ENCODE peak calls at places on chromosomes 16 and 17, in five cellular contexts. One of them, this sample, is unnamed.

GRCh38 chr17:81277938-81278693 is 17.0 kb downstream of the SLC38A10 start:
- DNase-seq in heart left ventricle: no peak
- DNase-seq in AG04450: no peak
- DNase-seq in upper lobe of left lung: no peak
- DNase-seq in CD4-positive, alpha-beta T cell: no peak
- DNase-seq in this sample: no peak

GRCh38 chr16:3456374-3456773 is 12.9 kb downstream of the NAA60 start:
- DNase-seq in heart left ventricle: no peak
- DNase-seq in CD4-positive, alpha-beta T cell: no peak
- DNase-seq in AG04450: no peak
- DNase-seq in upper lobe of left lung: no peak
- DNase-seq in this sample: no peak

GRCh38 chr16:22262460-22262859 is 34.7 kb upstream of the POLR3E start:
- DNase-seq in upper lobe of left lung: no peak
- DNase-seq in AG04450: no peak
- DNase-seq in heart left ventricle: no peak
- DNase-seq in CD4-positive, alpha-beta T cell: no peak
- DNase-seq in this sample: no peak

GRCh38 chr16:69523571-69523970 is 42.2 kb upstream of the NFAT5 start:
- DNase-seq in AG04450: no peak
- DNase-seq in heart left ventricle: no peak
- DNase-seq in upper lobe of left lung: no peak
- DNase-seq in CD4-positive, alpha-beta T cell: no peak
- DNase-seq in this sample: no peak

GRCh38 chr17:48236681-48237134 is 129.1 kb downstream of the SNX11 start:
- DNase-seq in AG04450: no peak
- DNase-seq in upper lobe of left lung: no peak
- DNase-seq in CD4-positive, alpha-beta T cell: no peak
- DNase-seq in heart left ventricle: no peak
- DNase-seq in this sample: no peak

GRCh38 chr17:45353047-45353446 is 36.2 kb upstream of the MAP3K14 start:
- DNase-seq in CD4-positive, alpha-beta T cell: no peak
- DNase-seq in upper lobe of left lung: no peak
- DNase-seq in AG04450: no peak
- DNase-seq in heart left ventricle: no peak
- DNase-seq in this sample: peak; percentile 66

GRCh38 chr16:13573903-13574302 is 346.1 kb upstream of the ERCC4 start:
- DNase-seq in heart left ventricle: no peak
- DNase-seq in AG04450: no peak
- DNase-seq in CD4-positive, alpha-beta T cell: no peak
- DNase-seq in upper lobe of left lung: no peak
- DNase-seq in this sample: no peak

GRCh38 chr17:32936894-32937500 is 9.0 kb downstream of the TMEM98 start:
- DNase-seq in upper lobe of left lung: peak; percentile 64
- DNase-seq in heart left ventricle: peak; percentile 55
- DNase-seq in CD4-positive, alpha-beta T cell: peak; percentile 48
- DNase-seq in AG04450: peak; percentile 42
- DNase-seq in this sample: peak; percentile 83

GRCh38 chr17:35352284-35352683 is 21.1 kb downstream of the SLFN11 start:
- DNase-seq in heart left ventricle: no peak
- DNase-seq in CD4-positive, alpha-beta T cell: no peak
- DNase-seq in upper lobe of left lung: no peak
- DNase-seq in AG04450: no peak
- DNase-seq in this sample: no peak

GRCh38 chr16:89936034-89936433 is 12.5 kb upstream of the DEF8 start:
- DNase-seq in upper lobe of left lung: no peak
- DNase-seq in AG04450: no peak
- DNase-seq in heart left ventricle: no peak
- DNase-seq in CD4-positive, alpha-beta T cell: no peak
- DNase-seq in this sample: no peak

GRCh38 chr17:6456914-6457687 is 12.8 kb downstream of the PIMREG start:
- DNase-seq in upper lobe of left lung: no peak
- DNase-seq in heart left ventricle: no peak
- DNase-seq in AG04450: no peak
- DNase-seq in CD4-positive, alpha-beta T cell: no peak
- DNase-seq in this sample: no peak

GRCh38 chr17:10757067-10757466 is 27.2 kb upstream of the TMEM220 start:
- DNase-seq in CD4-positive, alpha-beta T cell: no peak
- DNase-seq in heart left ventricle: no peak
- DNase-seq in upper lobe of left lung: no peak
- DNase-seq in AG04450: no peak
- DNase-seq in this sample: no peak

GRCh38 chr17:45016823-45017222 is 34.6 kb downstream of the DCAKD start:
- DNase-seq in AG04450: no peak
- DNase-seq in upper lobe of left lung: no peak
- DNase-seq in heart left ventricle: no peak
- DNase-seq in CD4-positive, alpha-beta T cell: no peak
- DNase-seq in this sample: no peak

GRCh38 chr17:5582177-5582885 is 2.0 kb downstream of the NLRP1 start:
- DNase-seq in upper lobe of left lung: no peak
- DNase-seq in heart left ventricle: no peak
- DNase-seq in CD4-positive, alpha-beta T cell: no peak
- DNase-seq in AG04450: no peak
- DNase-seq in this sample: no peak

GRCh38 chr17:19867654-19868395 is at the start of gene ULK2:
- DNase-seq in upper lobe of left lung: peak; percentile 54
- DNase-seq in heart left ventricle: peak; percentile 70
- DNase-seq in CD4-positive, alpha-beta T cell: peak; percentile 27
- DNase-seq in AG04450: peak; percentile 21
- DNase-seq in this sample: peak; percentile 74

GRCh38 chr17:77358801-77359716 is 218.3 kb downstream of the SEC14L1 start:
- DNase-seq in upper lobe of left lung: peak; percentile 16
- DNase-seq in heart left ventricle: peak; percentile 11
- DNase-seq in AG04450: no peak
- DNase-seq in CD4-positive, alpha-beta T cell: no peak
- DNase-seq in this sample: peak; percentile 3

GRCh38 chr17:63519972-63520882 is 2.9 kb upstream of the KCNH6 start:
- DNase-seq in upper lobe of left lung: no peak
- DNase-seq in AG04450: no peak
- DNase-seq in CD4-positive, alpha-beta T cell: no peak
- DNase-seq in heart left ventricle: no peak
- DNase-seq in this sample: no peak

GRCh38 chr17:44004077-44004760 is at the start of gene NAGS:
- DNase-seq in heart left ventricle: no peak
- DNase-seq in AG04450: no peak
- DNase-seq in CD4-positive, alpha-beta T cell: no peak
- DNase-seq in upper lobe of left lung: peak; percentile 78
- DNase-seq in this sample: no peak

GRCh38 chr17:55533611-55534010 is 22.4 kb upstream of the SMIM36 start:
- DNase-seq in heart left ventricle: no peak
- DNase-seq in AG04450: no peak
- DNase-seq in CD4-positive, alpha-beta T cell: no peak
- DNase-seq in upper lobe of left lung: no peak
- DNase-seq in this sample: no peak

GRCh38 chr17:11122908-11123307 is 118.1 kb upstream of the SHISA6 start:
- DNase-seq in CD4-positive, alpha-beta T cell: no peak
- DNase-seq in AG04450: no peak
- DNase-seq in upper lobe of left lung: no peak
- DNase-seq in heart left ventricle: no peak
- DNase-seq in this sample: no peak

GRCh38 chr17:2892305-2892971 is 96.2 kb downstream of the RAP1GAP2 start:
- DNase-seq in upper lobe of left lung: no peak
- DNase-seq in CD4-positive, alpha-beta T cell: no peak
- DNase-seq in heart left ventricle: no peak
- DNase-seq in AG04450: peak; percentile 61
- DNase-seq in this sample: no peak

GRCh38 chr16:67881557-67882220 is 3.0 kb upstream of the NRN1L start:
- DNase-seq in CD4-positive, alpha-beta T cell: no peak
- DNase-seq in AG04450: no peak
- DNase-seq in heart left ventricle: peak; percentile 45
- DNase-seq in upper lobe of left lung: no peak
- DNase-seq in this sample: no peak

GRCh38 chr17:36890398-36891190 is 46.7 kb upstream of the LHX1 start:
- DNase-seq in heart left ventricle: no peak
- DNase-seq in AG04450: no peak
- DNase-seq in upper lobe of left lung: no peak
- DNase-seq in CD4-positive, alpha-beta T cell: no peak
- DNase-seq in this sample: no peak

GRCh38 chr16:87953308-87954208 is 2.3 kb downstream of the BANP start:
- DNase-seq in upper lobe of left lung: no peak
- DNase-seq in heart left ventricle: no peak
- DNase-seq in AG04450: no peak
- DNase-seq in CD4-positive, alpha-beta T cell: no peak
- DNase-seq in this sample: no peak

GRCh38 chr16:87950765-87951549 is at the start of gene BANP:
- DNase-seq in CD4-positive, alpha-beta T cell: peak; percentile 96
- DNase-seq in heart left ventricle: peak; percentile 98
- DNase-seq in AG04450: peak; percentile 96
- DNase-seq in upper lobe of left lung: peak; percentile 100
- DNase-seq in this sample: peak; percentile 98

GRCh38 chr16:87952751-87953150 is 1.5 kb downstream of the BANP start:
- DNase-seq in AG04450: no peak
- DNase-seq in heart left ventricle: no peak
- DNase-seq in CD4-positive, alpha-beta T cell: no peak
- DNase-seq in upper lobe of left lung: no peak
- DNase-seq in this sample: no peak

GRCh38 chr16:87954361-87954760 is 3.1 kb downstream of the BANP start:
- DNase-seq in upper lobe of left lung: peak; percentile 53
- DNase-seq in AG04450: no peak
- DNase-seq in heart left ventricle: no peak
- DNase-seq in CD4-positive, alpha-beta T cell: no peak
- DNase-seq in this sample: no peak

GRCh38 chr16:87951550-87952538 is 610 bp downstream of the BANP start:
- DNase-seq in AG04450: no peak
- DNase-seq in upper lobe of left lung: no peak
- DNase-seq in heart left ventricle: peak; percentile 49
- DNase-seq in CD4-positive, alpha-beta T cell: no peak
- DNase-seq in this sample: no peak
- TF ChIP-seq CTCF in AG04450: peak; percentile 23
- TF ChIP-seq CTCF in upper lobe of left lung: no peak
- TF ChIP-seq CTCF in heart left ventricle: no peak
- TF ChIP-seq CTCF in CD4-positive, alpha-beta T cell: no peak
- TF ChIP-seq CTCF in this sample: no peak

GRCh38 chr17:42609182-42609813 is at the start of the genes RETREG3 and TUBG1:
- DNase-seq in upper lobe of left lung: peak; percentile 99
- DNase-seq in CD4-positive, alpha-beta T cell: peak; percentile 99
- DNase-seq in AG04450: peak; percentile 99
- DNase-seq in heart left ventricle: peak; percentile 99
- DNase-seq in this sample: peak; percentile 100
- TF ChIP-seq CTCF in upper lobe of left lung: no peak
- TF ChIP-seq CTCF in CD4-positive, alpha-beta T cell: no peak
- TF ChIP-seq CTCF in AG04450: no peak
- TF ChIP-seq CTCF in heart left ventricle: no peak
- TF ChIP-seq CTCF in this sample: no peak

GRCh38 chr17:29592850-29593545 is at the start of gene ANKRD13B:
- DNase-seq in heart left ventricle: peak; percentile 69
- DNase-seq in upper lobe of left lung: no peak
- DNase-seq in AG04450: no peak
- DNase-seq in CD4-positive, alpha-beta T cell: no peak
- DNase-seq in this sample: peak; percentile 71

GRCh38 chr17:29594441-29595090 is 1.6 kb downstream of the ANKRD13B start:
- DNase-seq in AG04450: no peak
- DNase-seq in heart left ventricle: peak; percentile 18
- DNase-seq in CD4-positive, alpha-beta T cell: no peak
- DNase-seq in upper lobe of left lung: no peak
- DNase-seq in this sample: no peak

GRCh38 chr17:29595107-29595942 is 2.4 kb downstream of the ANKRD13B start:
- DNase-seq in upper lobe of left lung: no peak
- DNase-seq in AG04450: no peak
- DNase-seq in heart left ventricle: no peak
- DNase-seq in CD4-positive, alpha-beta T cell: no peak
- DNase-seq in this sample: no peak

GRCh38 chr17:29591737-29592624 is 951 bp upstream of the ANKRD13B start:
- DNase-seq in upper lobe of left lung: peak; percentile 91
- DNase-seq in CD4-positive, alpha-beta T cell: peak; percentile 72
- DNase-seq in AG04450: no peak
- DNase-seq in heart left ventricle: peak; percentile 89
- DNase-seq in this sample: peak; percentile 88

GRCh38 chr17:29593546-29594440 is 861 bp downstream of the ANKRD13B start:
- DNase-seq in heart left ventricle: peak; percentile 27
- DNase-seq in AG04450: no peak
- DNase-seq in CD4-positive, alpha-beta T cell: no peak
- DNase-seq in upper lobe of left lung: no peak
- DNase-seq in this sample: no peak
- TF ChIP-seq CTCF in heart left ventricle: no peak
- TF ChIP-seq CTCF in AG04450: peak; percentile 34
- TF ChIP-seq CTCF in CD4-positive, alpha-beta T cell: peak; percentile 15
- TF ChIP-seq CTCF in upper lobe of left lung: no peak
- TF ChIP-seq CTCF in this sample: peak; percentile 21

GRCh38 chr17:82949361-82949760 is 109.5 kb upstream of the ZNF750 start:
- DNase-seq in AG04450: no peak
- DNase-seq in CD4-positive, alpha-beta T cell: no peak
- DNase-seq in heart left ventricle: no peak
- DNase-seq in upper lobe of left lung: peak; percentile 10
- DNase-seq in this sample: no peak

GRCh38 chr17:82950525-82951102 is 110.8 kb upstream of the ZNF750 start:
- DNase-seq in heart left ventricle: no peak
- DNase-seq in AG04450: no peak
- DNase-seq in CD4-positive, alpha-beta T cell: no peak
- DNase-seq in upper lobe of left lung: peak; percentile 6
- DNase-seq in this sample: no peak

GRCh38 chr17:82948957-82949356 is 109.1 kb upstream of the ZNF750 start:
- DNase-seq in heart left ventricle: no peak
- DNase-seq in upper lobe of left lung: peak; percentile 10
- DNase-seq in AG04450: no peak
- DNase-seq in CD4-positive, alpha-beta T cell: no peak
- DNase-seq in this sample: no peak

GRCh38 chr17:82949984-82950383 is 110.2 kb upstream of the ZNF750 start:
- DNase-seq in heart left ventricle: no peak
- DNase-seq in upper lobe of left lung: peak; percentile 7
- DNase-seq in CD4-positive, alpha-beta T cell: no peak
- DNase-seq in AG04450: no peak
- DNase-seq in this sample: no peak

GRCh38 chr17:82952019-82952418 is 112.2 kb upstream of the ZNF750 start:
- DNase-seq in CD4-positive, alpha-beta T cell: no peak
- DNase-seq in AG04450: no peak
- DNase-seq in heart left ventricle: no peak
- DNase-seq in upper lobe of left lung: peak; percentile 12
- DNase-seq in this sample: no peak
- TF ChIP-seq CTCF in CD4-positive, alpha-beta T cell: no peak
- TF ChIP-seq CTCF in AG04450: no peak
- TF ChIP-seq CTCF in heart left ventricle: no peak
- TF ChIP-seq CTCF in upper lobe of left lung: no peak
- TF ChIP-seq CTCF in this sample: no peak

This sample was measured in GM13976.